ENCODE peak calls at places on chromosomes 13 and 19, in four cellular contexts. F is thoracic aorta, Z is stomach, I is sigmoid colon. K is an unnamed sample.

GRCh38 chr19:49918089-49918488 is 10.9 kb upstream of the ATF5 start:
- DNase-seq in I (no peak), Z (no peak), F (no peak), K (no peak)

GRCh38 chr13:34048652-34049051 is 230.7 kb downstream of the RFC3 start:
- DNase-seq in F (no peak), Z (no peak), I (no peak), K (no peak)

GRCh38 chr19:2491130-2491801 is 15.3 kb downstream of the GADD45B start:
- DNase-seq in I (no peak), Z (peak), F (no peak), K (no peak)

GRCh38 chr13:40331802-40332201 is 334.6 kb downstream of the FOXO1 start:
- DNase-seq in Z (no peak), F (no peak), I (no peak), K (no peak)

GRCh38 chr19:9151367-9151766 is 11.2 kb downstream of the ZNF317 start:
- DNase-seq in I (no peak), Z (no peak), F (no peak), K (no peak)

GRCh38 chr19:2888739-2889224 is 11.9 kb upstream of the ZNF57 start:
- DNase-seq in Z (no peak), I (no peak), F (no peak), K (no peak)

GRCh38 chr13:26485786-26486185 is 71.7 kb upstream of the WASF3 start:
- DNase-seq in Z (no peak), I (peak), F (no peak), K (no peak)

GRCh38 chr13:104525467-104525866 is 1459.2 kb upstream of the SLC10A2 start:
- DNase-seq in Z (no peak), I (peak), F (no peak), K (no peak)

GRCh38 chr19:17209126-17210036 is 5.8 kb upstream of the USE1 start:
- DNase-seq in F (no peak), Z (peak), I (no peak), K (peak)

GRCh38 chr19:900302-901111 is 7.2 kb downstream of the RNU6-9 start:
- DNase-seq in I (no peak), Z (no peak), F (no peak), K (no peak)

GRCh38 chr13:29545988-29546387 is 49.5 kb downstream of the SLC7A1 start:
- DNase-seq in Z (no peak), I (no peak), F (no peak), K (no peak)

GRCh38 chr19:37564624-37565369 is 29.8 kb downstream of the ZNF571 start:
- DNase-seq in I (no peak), Z (no peak), F (no peak), K (no peak)

GRCh38 chr19:9934132-9934950 is 2.0 kb downstream of the OLFM2 start:
- DNase-seq in Z (peak), F (no peak), I (peak), K (peak)

GRCh38 chr13:35266412-35266811 is 210.1 kb downstream of the MAB21L1 start:
- DNase-seq in F (no peak), Z (no peak), I (no peak), K (no peak)

GRCh38 chr19:2618611-2619010 is 83.9 kb downstream of the GNG7 start:
- DNase-seq in Z (peak), F (no peak), I (peak), K (no peak)

GRCh38 chr13:75785130-75785529 is 149.0 kb downstream of the LMO7 start:
- DNase-seq in F (no peak), I (no peak), Z (no peak), K (no peak)

GRCh38 chr13:44436589-44437337 is 63.1 kb downstream of the SERP2 start:
- DNase-seq in Z (peak), I (peak), F (peak), K (peak)

GRCh38 chr19:7497292-7497691 is 8.5 kb upstream of the PEX11G start:
- DNase-seq in I (no peak), F (no peak), Z (no peak), K (no peak)

GRCh38 chr13:113378825-113379224 is 14.9 kb upstream of the GRTP1 start:
- DNase-seq in I (peak), F (no peak), Z (no peak), K (no peak)

GRCh38 chr19:31220540-31220939 is 128.7 kb downstream of the TSHZ3 start:
- DNase-seq in F (no peak), I (no peak), Z (no peak), K (no peak)

GRCh38 chr13:101346942-101347728 is 69.2 kb downstream of the NALCN start:
- DNase-seq in I (no peak), Z (no peak), F (no peak), K (no peak)

GRCh38 chr13:66618702-66619101 is 611.4 kb downstream of the PCDH9 start:
- DNase-seq in I (no peak), F (no peak), Z (no peak), K (peak)

GRCh38 chr13:51900471-51900870 is 38.7 kb downstream of the CCDC70 start:
- DNase-seq in I (no peak), F (no peak), Z (no peak), K (no peak)

GRCh38 chr19:45613926-45614725 is 12.1 kb upstream of the GPR4 start:
- DNase-seq in I (no peak), Z (peak), F (no peak), K (no peak)

GRCh38 chr19:7917292-7918061 is 2.7 kb upstream of the SNAPC2 start:
- DNase-seq in I (no peak), F (no peak), Z (peak), K (no peak)

GRCh38 chr13:64753606-64754005 is 2476.5 kb downstream of the PCDH9 start:
- DNase-seq in I (no peak), F (no peak), Z (no peak), K (no peak)

GRCh38 chr19:44303976-44304568 is 753 bp downstream of the ZNF235 start:
- DNase-seq in Z (no peak), F (no peak), I (no peak), K (no peak)

GRCh38 chr19:1873524-1874473 is 10.4 kb upstream of the KLF16 start:
- DNase-seq in F (no peak), Z (peak), I (peak), K (no peak)

GRCh38 chr19:8316351-8317125 is 4.6 kb downstream of the NDUFA7 start:
- DNase-seq in F (no peak), Z (no peak), I (no peak), K (no peak)

GRCh38 chr13:106299616-106300015 is 235.8 kb downstream of the EFNB2 start:
- DNase-seq in I (no peak), F (no peak), Z (no peak), K (no peak)

GRCh38 chr13:106521101-106521799 is 14.2 kb downstream of the EFNB2 start:
- DNase-seq in F (no peak), I (no peak), Z (no peak), K (no peak)

GRCh38 chr13:99995503-99996176 is 14.1 kb downstream of the ZIC2 start:
- DNase-seq in F (no peak), I (no peak), Z (no peak), K (no peak)

GRCh38 chr19:36031308-36031707 is 1.4 kb downstream of the CLIP3 start:
- DNase-seq in F (no peak), Z (no peak), I (no peak), K (no peak)
- H3K27ac ChIP-seq in F (no peak), Z (no peak), I (peak), K (no peak)

DNA sequence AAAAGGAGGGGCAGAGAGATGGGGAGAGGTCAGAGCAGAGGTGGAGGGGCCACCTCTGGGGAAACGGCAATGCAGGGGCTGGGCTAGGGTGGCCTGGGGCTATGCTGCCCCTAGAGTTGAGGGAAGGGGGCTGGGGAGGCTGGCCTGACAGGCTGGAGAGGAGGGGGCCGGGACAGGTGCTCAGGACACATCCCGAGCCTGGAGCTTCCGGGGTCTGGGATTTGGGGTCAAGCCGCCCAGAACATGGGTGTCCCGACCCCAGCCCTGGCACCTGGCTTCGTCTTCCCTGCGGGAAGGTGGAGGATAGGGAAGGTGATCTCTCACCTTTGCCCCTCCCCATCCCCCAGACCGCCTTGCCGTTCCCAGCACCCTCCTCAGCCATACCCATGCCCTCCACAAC is 12.6 kb upstream of the ASF1B start:
- DNase-seq in I (no peak), F (no peak), Z (no peak), K (no peak)
- H3K27ac ChIP-seq in I (peak), F (peak), Z (peak), K (peak)

GRCh38 chr19:54480048-54480447 is 7.0 kb upstream of the CDC42EP5 start:
- DNase-seq in F (no peak), Z (no peak), I (no peak), K (no peak)

GRCh38 chr19:54478677-54479266 is 5.7 kb upstream of the CDC42EP5 start:
- DNase-seq in F (no peak), Z (no peak), I (no peak), K (no peak)

GRCh38 chr19:54482889-54483288 is 9.8 kb upstream of the CDC42EP5 start:
- DNase-seq in Z (no peak), I (no peak), F (no peak), K (no peak)

GRCh38 chr19:54484451-54484850 is 11.4 kb upstream of the CDC42EP5 start:
- DNase-seq in I (no peak), F (no peak), Z (no peak), K (no peak)

DNA sequence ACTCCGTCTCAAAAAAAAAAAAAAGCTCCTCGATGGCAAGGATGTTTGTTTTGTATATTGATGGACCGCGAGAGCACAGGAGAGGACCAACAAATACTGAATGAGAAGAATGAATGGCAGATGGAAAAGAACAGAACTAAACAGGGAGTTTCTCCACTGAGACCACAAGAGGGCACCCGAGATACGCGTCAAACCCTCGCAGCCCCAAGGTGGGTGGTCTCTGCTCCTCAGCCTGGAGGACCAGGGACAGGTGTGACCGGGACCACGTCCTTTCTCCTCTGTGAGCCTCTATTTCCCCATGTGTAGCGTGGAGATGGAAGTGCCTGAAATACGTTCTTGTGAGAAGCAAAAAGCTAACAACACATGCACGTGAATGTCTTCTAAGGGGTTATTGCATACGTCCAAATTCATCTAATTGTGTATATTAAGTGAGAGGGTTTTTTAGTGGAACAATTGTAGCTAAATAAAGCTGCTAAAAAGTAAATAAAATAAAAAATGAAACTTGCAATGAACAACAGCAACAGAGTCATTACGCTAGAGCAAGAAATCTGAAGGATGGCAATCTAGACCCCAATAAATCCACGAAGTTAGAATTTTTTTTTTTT is 8.3 kb upstream of the CDC42EP5 start:
- DNase-seq in I (no peak), Z (no peak), F (no peak), K (no peak)
- H3K27ac ChIP-seq in I (no peak), Z (no peak), F (no peak), K (no peak)

GRCh38 chr19:6227156-6227940 is 52.4 kb downstream of the MLLT1 start:
- DNase-seq in I (no peak), F (no peak), Z (no peak), K (no peak)

GRCh38 chr19:6229216-6229913 is 50.4 kb downstream of the MLLT1 start:
- DNase-seq in I (no peak), Z (no peak), F (no peak), K (no peak)

GRCh38 chr19:6229951-6230712 is 49.6 kb downstream of the MLLT1 start:
- DNase-seq in F (no peak), Z (no peak), I (no peak), K (no peak)

GRCh38 chr19:6227941-6228325 is 51.8 kb downstream of the MLLT1 start:
- DNase-seq in I (no peak), Z (no peak), F (no peak), K (no peak)

DNA sequence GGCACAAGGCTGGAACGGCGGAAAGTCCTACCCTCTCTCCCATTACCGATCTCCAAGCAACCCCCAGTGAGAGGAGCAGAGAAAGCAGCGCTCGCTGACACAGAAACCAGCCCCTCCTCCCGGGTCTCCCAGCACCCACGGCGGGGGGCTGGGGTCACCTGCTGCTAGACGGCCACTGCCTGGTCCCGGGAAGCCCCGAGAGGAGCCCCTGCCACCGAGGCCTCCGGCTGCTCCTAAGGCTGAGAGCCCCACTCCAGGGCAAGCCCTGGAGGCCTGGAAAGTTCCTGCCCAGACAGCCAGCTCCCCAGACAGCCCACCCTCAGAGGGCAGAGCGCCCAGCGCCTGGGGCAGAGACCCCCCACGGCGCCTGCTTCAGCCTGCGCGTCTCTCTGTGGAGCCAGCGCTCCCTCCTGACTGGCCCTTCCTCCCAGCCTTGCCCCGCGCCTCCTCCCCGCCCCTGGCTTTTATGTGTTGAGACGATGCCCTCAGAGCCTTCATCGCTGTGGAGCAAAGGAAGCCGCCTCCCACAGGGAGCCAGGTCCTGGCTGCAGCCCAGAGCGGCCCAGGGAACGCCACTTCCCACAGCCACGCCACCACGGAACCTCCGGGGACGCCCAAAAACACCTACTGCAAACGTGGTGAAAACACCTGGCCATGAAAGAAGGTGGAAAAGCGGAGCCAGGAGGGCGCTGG is 51.1 kb downstream of the MLLT1 start:
- DNase-seq in Z (no peak), I (no peak), F (no peak), K (no peak)
- H3K27ac ChIP-seq in Z (no peak), I (no peak), F (no peak), K (peak)

GRCh38 chr19:42255766-42256750 is 1.1 kb upstream of the ERF start:
- DNase-seq in I (peak), Z (no peak), F (no peak), K (peak)
- H3K27ac ChIP-seq in I (peak), Z (peak), F (peak), K (peak)

GRCh38 chr19:28685802-28686201 is 527.1 kb downstream of the UQCRFS1 start:
- DNase-seq in I (no peak), Z (no peak), F (no peak), K (no peak)
- H3K27ac ChIP-seq in I (no peak), Z (no peak), F (no peak), K (no peak)